ENCODE peak calls at places on chromosomes 6 and 20, in seven cellular contexts. One of them, this sample, is unnamed.

GRCh38 chr20:59232618-59233017 is 67.8 kb upstream of the EDN3 start:
- DNase-seq in MM.1S: no peak
- DNase-seq in Kasumi-1: no peak
- DNase-seq in activated T-cell treated with anti-CD3 and anti-CD28 coated beads for 1 hour: no peak
- DNase-seq in Peyer's patch: no peak
- DNase-seq in ecto neural progenitor cell: no peak
- DNase-seq in glutamatergic neuron: no peak
- DNase-seq in this sample: no peak

GRCh38 chr6:111105578-111105977 is 18.3 kb downstream of the SLC16A10 start:
- DNase-seq in MM.1S: no peak
- DNase-seq in Kasumi-1: no peak
- DNase-seq in activated T-cell treated with anti-CD3 and anti-CD28 coated beads for 1 hour: no peak
- DNase-seq in Peyer's patch: no peak
- DNase-seq in ecto neural progenitor cell: no peak
- DNase-seq in glutamatergic neuron: no peak
- DNase-seq in this sample: no peak

GRCh38 chr6:45681860-45682488 is 304.2 kb upstream of the SUPT3H start:
- DNase-seq in MM.1S: peak
- DNase-seq in Kasumi-1: peak
- DNase-seq in activated T-cell treated with anti-CD3 and anti-CD28 coated beads for 1 hour: no peak
- DNase-seq in Peyer's patch: peak
- DNase-seq in ecto neural progenitor cell: no peak
- DNase-seq in glutamatergic neuron: no peak
- DNase-seq in this sample: no peak

GRCh38 chr20:15834857-15835256 is 738.4 kb downstream of the KIF16B start:
- DNase-seq in MM.1S: no peak
- DNase-seq in Kasumi-1: no peak
- DNase-seq in activated T-cell treated with anti-CD3 and anti-CD28 coated beads for 1 hour: no peak
- DNase-seq in Peyer's patch: no peak
- DNase-seq in ecto neural progenitor cell: no peak
- DNase-seq in glutamatergic neuron: no peak
- DNase-seq in this sample: no peak

GRCh38 chr6:74167506-74167905 is 471.5 kb downstream of the CD109 start:
- DNase-seq in MM.1S: no peak
- DNase-seq in Kasumi-1: no peak
- DNase-seq in activated T-cell treated with anti-CD3 and anti-CD28 coated beads for 1 hour: no peak
- DNase-seq in Peyer's patch: no peak
- DNase-seq in ecto neural progenitor cell: no peak
- DNase-seq in glutamatergic neuron: no peak
- DNase-seq in this sample: no peak

GRCh38 chr6:156808287-156808686 is 31.1 kb downstream of the ARID1B start:
- DNase-seq in MM.1S: no peak
- DNase-seq in Kasumi-1: no peak
- DNase-seq in activated T-cell treated with anti-CD3 and anti-CD28 coated beads for 1 hour: no peak
- DNase-seq in Peyer's patch: no peak
- DNase-seq in ecto neural progenitor cell: no peak
- DNase-seq in glutamatergic neuron: no peak
- DNase-seq in this sample: no peak

GRCh38 chr20:24664266-24664986 is 195.0 kb downstream of the SYNDIG1 start:
- DNase-seq in MM.1S: no peak
- DNase-seq in Kasumi-1: no peak
- DNase-seq in activated T-cell treated with anti-CD3 and anti-CD28 coated beads for 1 hour: no peak
- DNase-seq in Peyer's patch: no peak
- DNase-seq in ecto neural progenitor cell: no peak
- DNase-seq in glutamatergic neuron: no peak
- DNase-seq in this sample: no peak

GRCh38 chr6:143449731-143450452 is 603 bp downstream of the ADAT2 start:
- DNase-seq in MM.1S: peak
- DNase-seq in Kasumi-1: peak
- DNase-seq in activated T-cell treated with anti-CD3 and anti-CD28 coated beads for 1 hour: peak
- DNase-seq in Peyer's patch: peak
- DNase-seq in ecto neural progenitor cell: peak
- DNase-seq in glutamatergic neuron: no peak
- DNase-seq in this sample: no peak